ENCODE peak calls at places on chromosomes 3 and 15, in four cellular contexts. P is K562, O is HepG2, M is GM12878. F is an unnamed sample.

GRCh38 chr3:56785499-56785898 is 16.2 kb downstream of the ARHGEF3 start:
- DNase-seq in O (no peak), M (no peak), P (no peak), F (no peak)

GRCh38 chr3:179272385-179272784 is 21.5 kb upstream of the KCNMB3 start:
- DNase-seq in P (no peak), M (no peak), O (no peak), F (peak; percentile 34)

GRCh38 chr15:97140216-97140615 is 809.7 kb downstream of the NR2F2 start:
- DNase-seq in O (no peak), M (no peak), P (no peak), F (no peak)

GRCh38 chr3:174355505-174355904 is 503.6 kb upstream of the NAALADL2 start:
- DNase-seq in O (no peak), M (no peak), P (no peak), F (no peak)

GRCh38 chr15:68481321-68481720 is 49.4 kb upstream of the ITGA11 start:
- DNase-seq in M (no peak), P (no peak), O (no peak), F (no peak)

GRCh38 chr3:32817561-32818430 is at the start of gene TRIM71:
- DNase-seq in P (no peak), M (no peak), O (no peak), F (peak; percentile 61)

GRCh38 chr3:12451481-12451880 is 32.8 kb upstream of the TSEN2 start:
- DNase-seq in P (no peak), O (no peak), M (no peak), F (no peak)

GRCh38 chr3:66010348-66011097 is 28.2 kb downstream of the MAGI1 start:
- DNase-seq in O (peak; percentile 16), P (no peak), M (no peak), F (no peak)

GRCh38 chr15:44034933-44035624 is 160.0 kb downstream of the FRMD5 start:
- DNase-seq in O (no peak), P (no peak), M (no peak), F (no peak)

GRCh38 chr3:47611577-47611976 is 32.9 kb upstream of the CSPG5 start:
- DNase-seq in O (no peak), P (no peak), M (no peak), F (no peak)

GRCh38 chr3:11159421-11159904 is 5.2 kb downstream of the HRH1 start:
- DNase-seq in O (no peak), P (no peak), M (no peak), F (no peak)

GRCh38 chr15:98586066-98586465 is 62.3 kb upstream of the IGF1R start:
- DNase-seq in P (no peak), M (no peak), O (no peak), F (no peak)

GRCh38 chr3:152026033-152026556 is 152.7 kb downstream of the SUCNR1 start:
- DNase-seq in M (no peak), O (no peak), P (no peak), F (no peak)

GRCh38 chr3:141093971-141094401 is 42.8 kb downstream of the SPSB4 start:
- DNase-seq in P (no peak), M (no peak), O (no peak), F (peak; percentile 71)
- TF ChIP-seq TAF1 in P (no peak), M (no peak), O (no peak), F (no peak)

GRCh38 chr3:126763035-126763434 is 59.0 kb downstream of the CHCHD6 start:
- DNase-seq in P (no peak), M (no peak), O (no peak), F (no peak)
- H3K4me2 ChIP-seq in P (no peak overlapping the region), M (no peak overlapping the region), O (no peak overlapping the region), F (no peak overlapping the region)

GRCh38 chr15:62059108-62059817 is 984 bp downstream of the VPS13C start:
- DNase-seq in M (no peak), P (peak; percentile 14), O (no peak), F (peak; percentile 42)

GRCh38 chr15:62059818-62060115 is 480 bp downstream of the VPS13C start:
- DNase-seq in P (no peak), O (peak; percentile 61), M (peak; percentile 72), F (no peak)

GRCh38 chr15:62060896-62061280 is 641 bp upstream of the VPS13C start:
- DNase-seq in M (no peak), O (no peak), P (no peak), F (no peak)

GRCh38 chr15:62058327-62059028 is 1.8 kb downstream of the VPS13C start:
- DNase-seq in M (no peak), P (no peak), O (no peak), F (no peak)

DNA sequence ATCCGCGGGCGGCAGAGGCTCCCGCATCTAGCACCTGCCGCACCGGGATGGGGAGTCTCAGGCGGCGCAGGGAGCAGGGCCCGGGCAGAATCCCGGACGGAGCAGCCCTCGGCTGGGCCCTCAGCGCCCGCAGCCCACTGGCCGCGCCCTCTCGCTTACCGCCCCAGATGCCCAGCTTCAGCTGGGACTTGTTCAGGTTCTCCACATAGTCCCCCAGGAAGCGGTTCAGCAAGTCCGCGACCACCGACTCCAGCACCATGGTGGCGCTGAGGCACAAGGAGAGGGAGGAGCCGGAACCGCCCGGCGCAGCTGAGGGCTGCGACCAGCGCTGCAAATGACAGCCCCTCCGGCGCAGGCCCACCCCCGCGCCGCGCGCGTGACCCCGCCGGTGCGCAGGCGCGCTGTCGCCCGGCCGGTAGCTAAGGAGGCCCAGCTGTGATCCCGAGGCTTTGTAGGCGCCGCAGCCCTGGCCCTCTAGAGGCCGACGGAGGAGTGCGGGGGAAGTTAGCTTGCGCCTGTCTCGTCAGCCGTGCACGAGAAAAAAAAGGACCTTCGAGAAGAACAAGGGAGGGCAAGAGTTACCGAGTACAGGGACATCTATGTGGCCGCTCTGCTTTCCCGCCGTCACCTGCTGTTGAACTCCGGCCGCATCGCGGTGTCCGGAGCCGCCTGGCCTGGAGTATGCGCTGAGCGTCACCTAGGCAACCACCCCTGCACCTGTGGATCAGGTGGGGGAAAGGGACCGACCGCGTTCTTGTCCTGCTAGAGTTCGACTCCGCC is at the start of gene VPS13C:
- DNase-seq in M (peak; percentile 80), P (peak; percentile 95), O (peak; percentile 90), F (peak; percentile 98)
- TF ChIP-seq EP300 in M (no peak), P (no peak), O (no peak), F (no peak)

GRCh38 chr3:158718490-158719170 is 13.6 kb downstream of the RARRES1 start:
- DNase-seq in P (no peak), O (no peak), M (no peak), F (no peak)
- TF ChIP-seq TAF1 in P (no peak), O (no peak), M (no peak), F (no peak)

GRCh38 chr3:60598668-60599067 is 652.6 kb downstream of the FHIT start:
- DNase-seq in M (no peak), P (no peak), O (peak; percentile 32), F (no peak)
- H3K4me2 ChIP-seq in M (no peak overlapping the region), P (no peak overlapping the region), O (no peak overlapping the region), F (no peak overlapping the region)

DNA sequence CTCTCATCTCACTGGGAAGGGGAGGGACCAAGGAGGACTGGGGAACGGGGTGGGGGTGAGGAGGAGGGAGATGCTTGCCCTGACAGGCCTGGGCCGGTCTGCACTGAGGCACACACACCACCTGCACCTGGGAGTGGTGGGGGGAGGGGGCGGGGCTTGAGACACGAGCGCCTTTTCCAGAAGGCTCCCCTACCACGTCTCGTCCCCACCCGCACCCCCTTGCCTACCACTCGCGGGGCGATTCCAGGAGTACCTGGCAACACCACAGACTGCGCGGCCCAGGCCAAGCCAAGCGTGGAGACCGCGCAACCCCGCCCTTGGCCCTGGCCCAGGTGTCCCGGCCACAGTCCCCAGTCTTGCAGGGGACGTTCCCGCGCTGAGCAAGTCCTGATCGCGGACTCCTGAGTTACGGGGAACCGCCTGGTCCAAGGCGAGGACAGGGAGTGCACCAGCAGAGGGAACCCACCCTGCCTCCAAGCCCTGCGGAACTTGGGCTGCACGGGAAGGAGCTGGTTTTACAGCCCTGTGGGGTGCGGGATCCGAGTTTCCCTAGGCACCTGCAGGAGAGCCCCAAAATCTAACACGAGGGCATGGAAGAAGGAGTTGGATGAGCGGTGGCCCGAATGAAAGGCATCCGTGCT is 68.1 kb upstream of the SH3GL3 start:
- DNase-seq in M (no peak), O (no peak), P (no peak), F (no peak)
- TF ChIP-seq EP300 in M (no peak), O (no peak), P (no peak), F (no peak)

DNA sequence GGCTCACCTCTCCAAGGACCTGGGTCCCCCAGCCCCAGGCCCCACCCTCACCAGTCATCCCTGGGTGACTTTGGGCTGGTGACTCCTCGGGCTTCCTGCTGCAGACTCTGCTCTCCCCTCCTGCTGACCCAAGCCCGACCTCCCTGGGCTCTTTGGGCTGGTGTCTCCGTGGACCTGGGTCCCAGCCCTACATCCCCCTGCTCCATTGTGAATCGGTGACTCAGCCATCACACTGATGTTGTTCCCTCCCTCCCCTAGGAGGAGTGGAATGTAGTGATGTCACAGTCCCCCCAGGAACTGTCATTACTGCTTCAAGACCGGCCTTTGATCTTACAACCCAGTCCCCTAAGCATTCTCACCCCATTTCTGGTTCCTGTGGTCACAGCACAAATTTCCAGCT is 83.7 kb downstream of the ADAMTS7 start:
- DNase-seq in O (peak; percentile 40), M (no peak), P (no peak), F (no peak)
- TF ChIP-seq TAF1 in O (no peak), M (no peak), P (no peak), F (no peak)

GRCh38 chr15:90868261-90868689 is at the start of gene FURIN:
- DNase-seq in O (no peak), M (no peak), P (peak; percentile 57), F (no peak)
- H3K4me2 ChIP-seq in O (no peak within 1 kb of the TSS), M (peak within 1 kb of the TSS; percentile 86), P (peak within 1 kb of the TSS; percentile 91), F (peak within 1 kb of the TSS; percentile 77)

GRCh38 chr3:42035007-42035406 is 56.1 kb upstream of the TRAK1 start:
- DNase-seq in P (no peak), O (no peak), M (no peak), F (no peak)

GRCh38 chr3:42037318-42037945 is 53.7 kb upstream of the TRAK1 start:
- DNase-seq in O (no peak), M (no peak), P (no peak), F (no peak)

GRCh38 chr3:42035816-42036482 is 55.2 kb upstream of the TRAK1 start:
- DNase-seq in O (no peak), M (no peak), P (no peak), F (no peak)

GRCh38 chr3:42033741-42034140 is 57.4 kb upstream of the TRAK1 start:
- DNase-seq in O (no peak), P (no peak), M (no peak), F (no peak)

GRCh38 chr3:42036483-42036823 is 54.7 kb upstream of the TRAK1 start:
- DNase-seq in P (no peak), O (peak; percentile 58), M (no peak), F (peak; percentile 44)
- TF ChIP-seq EP300 in P (peak; percentile 38), O (no peak), M (no peak), F (no peak)

DNA sequence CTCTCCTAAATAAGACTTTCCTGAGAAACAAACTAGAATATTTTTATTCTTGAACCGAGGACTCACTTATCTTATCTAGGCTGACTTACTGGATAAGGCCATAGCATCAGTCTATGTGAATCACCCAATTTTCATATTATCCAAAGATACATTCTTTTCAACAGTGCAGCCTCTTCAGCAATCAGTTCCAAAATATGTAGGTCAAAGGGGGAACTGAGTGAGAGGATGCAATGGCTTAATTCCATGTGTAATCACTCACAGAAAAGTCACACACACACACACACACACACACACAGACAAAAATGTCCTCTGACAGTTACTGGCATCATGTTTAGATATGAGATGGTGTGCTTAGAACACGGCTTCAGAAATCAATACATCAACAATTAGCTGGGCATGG is 31.5 kb upstream of the MECOM start:
- DNase-seq in O (no peak), M (no peak), P (no peak), F (no peak)
- TF ChIP-seq TAF1 in O (no peak), M (no peak), P (no peak), F (no peak)